ENCODE peak calls at places on chromosomes 7 and 10, in five cellular contexts. W, Q, X, M and Z are unnamed samples.

GRCh38 chr10:18104223-18104872 is 35.9 kb upstream of the CACNB2 start:
- DNase-seq in W (peak), Q (no peak), X (no peak), M (peak), Z (no peak)

GRCh38 chr7:128197989-128198580 is 43.0 kb upstream of the LEP start:
- DNase-seq in W (no peak), Q (no peak), X (no peak), M (no peak), Z (no peak)

GRCh38 chr7:93228302-93228701 is 2.0 kb upstream of the HEPACAM2 start:
- DNase-seq in W (peak), Q (no peak), X (peak), M (no peak), Z (peak)

GRCh38 chr10:43906470-43906869 is 257.8 kb upstream of the ZNF32 start:
- DNase-seq in W (no peak), Q (no peak), X (no peak), M (no peak), Z (no peak)

GRCh38 chr7:2158331-2159175 is 74.2 kb downstream of the MAD1L1 start:
- DNase-seq in W (no peak), Q (no peak), X (no peak), M (no peak), Z (no peak)

GRCh38 chr7:1912472-1913289 is 242.6 kb downstream of the ELFN1 start:
- DNase-seq in W (peak), Q (peak), X (peak), M (no peak), Z (peak)

GRCh38 chr7:37908221-37908788 is 8.3 kb downstream of the SFRP4 start:
- DNase-seq in W (peak), Q (no peak), X (peak), M (no peak), Z (no peak)

GRCh38 chr7:94414481-94414880 is 19.8 kb downstream of the COL1A2 start:
- DNase-seq in W (peak), Q (no peak), X (no peak), M (no peak), Z (no peak)

GRCh38 chr10:1155791-1156615 is 99.8 kb downstream of the WDR37 start:
- DNase-seq in W (no peak), Q (no peak), X (no peak), M (no peak), Z (no peak)

GRCh38 chr7:48680996-48681395 is 243.4 kb upstream of the CDC14C start:
- DNase-seq in W (no peak), Q (peak), X (no peak), M (no peak), Z (no peak)

GRCh38 chr7:143360788-143361551 is 1.5 kb downstream of the FAM131B start:
- DNase-seq in W (no peak), Q (no peak), X (no peak), M (no peak), Z (no peak)

GRCh38 chr7:121994625-121995410 is 121.9 kb downstream of the PTPRZ1 start:
- DNase-seq in W (peak), Q (peak), X (peak), M (peak), Z (peak)

GRCh38 chr7:105916603-105917002 is 40.2 kb upstream of the ATXN7L1 start:
- DNase-seq in W (peak), Q (no peak), X (no peak), M (no peak), Z (no peak)

GRCh38 chr7:28754027-28754426 is 204.1 kb downstream of the TRIL start:
- DNase-seq in W (peak), Q (no peak), X (no peak), M (no peak), Z (no peak)

GRCh38 chr7:16795624-16796023 is 9.2 kb downstream of the AGR2 start:
- DNase-seq in W (no peak), Q (no peak), X (no peak), M (no peak), Z (no peak)

DNA sequence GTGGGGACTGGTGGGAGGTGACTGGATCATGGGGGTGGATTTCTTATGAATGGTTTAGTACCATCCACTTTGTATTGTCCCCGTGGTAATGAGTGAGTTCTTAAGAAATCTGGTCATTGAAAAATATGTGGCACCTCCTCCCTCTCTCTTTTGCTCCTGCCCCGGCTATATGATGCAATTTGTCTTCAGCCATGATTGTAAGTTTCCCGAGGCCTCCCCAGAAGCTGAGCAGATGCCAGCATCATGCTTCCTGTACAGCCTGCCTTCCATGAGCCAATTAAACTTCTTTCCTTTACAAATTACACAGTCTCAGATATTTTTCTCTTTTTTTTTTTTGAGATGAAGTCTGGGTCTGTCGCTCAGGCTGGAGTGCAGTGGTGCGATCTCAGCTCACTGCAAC is 2.6 kb upstream of the KDM7A start:
- DNase-seq in W (no peak), Q (no peak), X (no peak), M (no peak), Z (no peak)
- H3K4me3 ChIP-seq in W (no peak), Q (no peak), X (no peak), M (no peak), Z (no peak)

GRCh38 chr7:159145544-159145891 is 851 bp upstream of the VIPR2 start:
- DNase-seq in W (no peak), Q (no peak), X (no peak), M (no peak), Z (no peak)
- H3K4me3 ChIP-seq in W (no peak), Q (no peak), X (no peak), M (peak), Z (no peak)

GRCh38 chr10:129854181-129854580 is 109.9 kb downstream of the EBF3 start:
- DNase-seq in W (no peak), Q (no peak), X (no peak), M (no peak), Z (no peak)

GRCh38 chr10:129854796-129855705 is 109.0 kb downstream of the EBF3 start:
- DNase-seq in W (no peak), Q (no peak), X (no peak), M (no peak), Z (no peak)

GRCh38 chr10:129852829-129853228 is 111.2 kb downstream of the EBF3 start:
- DNase-seq in W (no peak), Q (no peak), X (no peak), M (no peak), Z (no peak)

GRCh38 chr10:129851941-129852650 is 112.0 kb downstream of the EBF3 start:
- DNase-seq in W (no peak), Q (peak), X (no peak), M (no peak), Z (no peak)

DNA sequence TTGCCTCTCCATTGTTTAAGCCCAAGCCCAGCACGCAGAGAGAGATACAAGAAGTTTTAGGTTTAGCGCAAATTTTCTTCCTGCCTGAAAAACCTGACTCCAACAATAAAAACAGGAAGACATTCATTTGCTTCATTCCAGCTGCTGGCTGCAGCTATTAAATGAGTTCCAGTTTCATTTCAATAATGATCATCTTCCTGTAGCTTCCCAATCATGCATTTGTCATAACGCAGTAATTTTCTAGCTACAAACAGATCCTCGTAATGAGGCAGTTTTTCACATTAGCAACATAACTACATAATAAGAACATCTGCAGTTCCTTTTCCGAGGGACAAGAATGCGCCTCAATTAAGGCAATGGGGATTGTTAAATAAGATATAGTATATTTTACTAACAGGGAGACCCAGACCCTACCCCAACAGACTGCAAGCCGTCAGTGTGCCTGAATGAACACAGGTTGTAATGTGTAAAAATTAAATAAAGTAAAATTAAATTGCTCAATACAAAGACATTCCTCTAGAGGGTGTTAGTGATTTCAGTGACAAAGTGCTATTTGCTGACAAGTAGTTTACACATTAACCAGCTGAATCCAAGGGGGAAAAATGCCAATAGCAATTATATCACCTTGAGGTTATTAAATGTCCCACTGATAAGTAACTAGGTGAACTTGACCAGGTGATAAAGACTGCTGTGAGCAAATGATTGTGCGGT is 110.7 kb downstream of the EBF3 start:
- DNase-seq in W (no peak), Q (peak), X (no peak), M (no peak), Z (no peak)
- H3K4me3 ChIP-seq in W (no peak), Q (no peak), X (no peak), M (no peak), Z (no peak)

GRCh38 chr7:155344270-155344617 is 46.6 kb downstream of the INSIG1 start:
- DNase-seq in W (no peak), Q (no peak), X (no peak), M (no peak), Z (no peak)
- H3K4me3 ChIP-seq in W (no peak), Q (no peak), X (no peak), M (no peak), Z (no peak)

DNA sequence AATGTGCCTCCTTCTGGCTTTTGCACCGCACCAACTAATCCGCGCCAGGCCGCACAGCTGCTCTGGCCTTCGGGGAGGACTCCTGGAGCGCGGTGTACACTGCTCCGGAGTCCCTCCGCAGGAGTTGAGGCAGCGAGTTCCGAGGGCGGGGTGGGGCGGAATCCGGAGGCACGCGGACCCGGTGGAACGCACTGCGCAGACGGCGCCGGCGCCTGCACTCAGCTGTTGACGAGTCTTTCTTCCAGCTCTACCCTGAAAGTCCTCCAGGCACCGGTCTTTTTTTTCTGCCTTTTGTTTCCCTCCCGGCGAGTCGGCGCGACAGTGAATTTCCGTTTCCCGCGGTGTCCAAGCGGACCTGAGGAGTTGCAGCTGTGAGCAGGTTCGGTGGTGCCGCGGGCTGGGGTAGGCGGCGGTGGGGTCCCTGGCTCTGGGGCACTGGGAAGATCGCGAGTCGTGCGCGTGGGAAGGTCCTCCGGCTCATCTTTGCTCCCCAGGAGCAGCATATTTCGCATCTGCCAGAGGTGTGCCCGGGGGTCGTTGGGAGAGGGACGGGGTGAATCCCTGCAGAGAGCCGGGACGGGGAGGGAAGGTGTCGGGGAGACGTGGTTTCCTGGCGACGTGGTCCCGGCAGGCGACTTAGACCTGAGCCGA is 44.1 kb downstream of the SFTPD start:
- DNase-seq in W (peak), Q (no peak), X (peak), M (no peak), Z (no peak)
- H3K4me3 ChIP-seq in W (peak), Q (peak), X (peak), M (peak), Z (peak)

DNA sequence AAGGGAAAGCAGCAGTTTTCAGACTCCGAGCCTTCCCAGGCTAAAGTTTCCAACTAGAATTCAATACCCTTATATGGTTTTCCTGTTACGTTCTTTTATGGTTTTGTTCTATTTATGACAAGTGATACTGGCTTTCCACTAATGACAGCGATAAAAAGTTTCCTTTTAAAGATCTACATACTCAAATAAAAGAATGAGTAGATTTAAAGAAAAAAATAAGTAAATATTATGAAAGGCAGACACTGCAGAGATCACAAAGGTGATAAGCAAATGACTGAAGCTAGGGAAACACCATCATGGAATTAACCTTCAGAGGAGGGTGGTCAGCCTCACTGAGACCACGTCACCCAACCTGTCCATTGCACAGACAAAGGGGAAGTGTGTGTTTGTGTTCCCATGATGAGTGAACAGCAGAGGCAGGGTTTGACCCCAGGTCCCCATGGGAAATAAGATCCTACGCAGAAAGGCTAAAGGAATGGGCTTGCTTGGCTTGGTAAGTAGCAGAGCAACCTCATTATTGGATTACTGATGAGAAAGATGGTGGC is 4.0 kb downstream of the VSIR start:
- DNase-seq in W (peak), Q (no peak), X (no peak), M (no peak), Z (no peak)
- H3K4me3 ChIP-seq in W (no peak), Q (no peak), X (no peak), M (no peak), Z (peak)

DNA sequence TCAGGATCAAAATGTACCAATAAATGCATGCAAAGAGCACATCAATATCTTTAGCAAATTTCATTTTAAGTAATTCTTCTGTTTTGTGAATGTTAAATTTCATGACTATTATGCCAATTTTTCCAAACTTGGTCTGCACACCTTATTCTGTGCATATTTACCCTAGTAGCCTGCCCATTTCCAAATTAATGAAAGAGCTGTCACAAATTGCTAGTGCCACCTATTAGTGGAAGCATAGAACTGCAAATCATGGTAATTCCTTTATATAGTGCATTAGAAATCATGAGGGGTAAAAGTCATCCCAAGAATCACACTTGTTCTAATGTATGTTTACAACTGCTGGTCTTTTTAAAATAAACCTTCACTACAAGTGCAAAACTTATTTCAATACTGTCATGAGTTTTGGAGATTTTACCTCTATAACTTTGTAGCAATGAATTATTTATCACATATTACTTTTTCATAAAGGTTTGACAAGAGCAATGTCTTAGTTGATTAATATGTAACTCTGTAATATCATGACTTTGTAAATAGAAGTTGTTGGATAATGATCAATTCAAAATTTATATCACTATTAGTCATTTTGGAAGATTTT is 5.7 kb downstream of the SEMA3A start:
- DNase-seq in W (peak), Q (no peak), X (no peak), M (no peak), Z (no peak)
- H3K4me3 ChIP-seq in W (no peak), Q (no peak), X (no peak), M (no peak), Z (no peak)

GRCh38 chr7:155212301-155213015 is 85.2 kb upstream of the INSIG1 start:
- DNase-seq in W (no peak), Q (no peak), X (no peak), M (no peak), Z (no peak)

GRCh38 chr7:155213385-155213784 is 84.3 kb upstream of the INSIG1 start:
- DNase-seq in W (peak), Q (no peak), X (no peak), M (no peak), Z (no peak)

GRCh38 chr7:155214328-155214986 is 83.2 kb upstream of the INSIG1 start:
- DNase-seq in W (no peak), Q (no peak), X (no peak), M (no peak), Z (no peak)

GRCh38 chr7:155215576-155216325 is 81.9 kb upstream of the INSIG1 start:
- DNase-seq in W (no peak), Q (no peak), X (no peak), M (no peak), Z (no peak)

GRCh38 chr7:155213955-155214327 is 83.7 kb upstream of the INSIG1 start:
- DNase-seq in W (no peak), Q (no peak), X (no peak), M (no peak), Z (no peak)
- H3K4me3 ChIP-seq in W (no peak), Q (peak), X (no peak), M (peak), Z (no peak)

GRCh38 chr7:101165958-101166602 is 711 bp upstream of the VGF start:
- DNase-seq in W (no peak), Q (no peak), X (no peak), M (no peak), Z (no peak)
- H3K4me3 ChIP-seq in W (peak), Q (peak), X (peak), M (no peak), Z (peak)

GRCh38 chr10:60574388-60574787 is 184.7 kb upstream of the ANK3 start:
- DNase-seq in W (no peak), Q (no peak), X (no peak), M (no peak), Z (no peak)

GRCh38 chr10:60570272-60570865 is 180.7 kb upstream of the ANK3 start:
- DNase-seq in W (no peak), Q (no peak), X (no peak), M (no peak), Z (no peak)

GRCh38 chr10:60570941-60571340 is 181.3 kb upstream of the ANK3 start:
- DNase-seq in W (no peak), Q (no peak), X (no peak), M (no peak), Z (no peak)

GRCh38 chr10:60573342-60573741 is 183.7 kb upstream of the ANK3 start:
- DNase-seq in W (no peak), Q (peak), X (no peak), M (no peak), Z (no peak)

DNA sequence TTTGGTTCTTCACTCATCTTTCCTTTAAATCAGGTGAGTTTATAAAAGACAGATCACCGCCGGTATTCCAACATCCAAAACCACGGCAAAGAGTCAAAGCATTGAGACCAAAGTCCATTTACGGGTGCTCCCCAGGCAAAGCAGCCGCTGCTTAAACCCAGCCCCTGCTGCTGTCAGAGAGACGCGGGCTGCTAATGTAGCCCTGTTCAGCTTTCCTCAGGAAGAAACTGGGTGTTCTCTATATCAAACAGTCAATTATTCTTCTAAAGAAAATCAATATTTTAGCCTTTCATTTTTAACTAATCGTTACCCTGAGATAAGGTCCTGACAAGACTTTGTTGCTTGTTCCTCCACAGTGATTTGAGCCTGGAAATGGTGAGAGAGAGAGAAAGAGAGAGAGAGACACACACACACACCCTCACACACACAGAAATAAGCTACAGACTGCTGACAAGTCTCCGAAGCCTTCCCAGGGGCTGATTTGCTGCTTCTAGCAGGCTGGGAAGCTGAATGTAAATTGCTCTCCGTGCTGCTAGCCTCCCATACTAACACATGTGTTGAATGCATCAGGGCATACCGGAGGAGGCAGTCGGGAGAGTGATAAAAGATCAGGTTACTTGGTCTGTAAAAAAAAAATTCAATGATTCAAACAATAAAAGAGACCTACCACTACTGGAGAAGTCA is 183.0 kb upstream of the ANK3 start:
- DNase-seq in W (peak), Q (peak), X (peak), M (no peak), Z (peak)
- H3K4me3 ChIP-seq in W (peak), Q (peak), X (peak), M (no peak), Z (peak)